ENCODE peak calls at places on chromosomes 11 and 22, in six cellular contexts. U is HepG2, Z is GM12878, W is upper lobe of left lung, I is K562, A is A549. R is an unnamed sample.

GRCh38 chr11:89503422-89503821 is 12.2 kb upstream of the NOX4 start:
- ATAC-seq in W (no peak), U (no peak), A (no peak), Z (no peak), I (no peak), R (no peak)

GRCh38 chr22:49475253-49475652 is 352.4 kb downstream of the BRD1 start:
- ATAC-seq in U (no peak), A (no peak), W (no peak), Z (no peak), I (no peak), R (no peak)

GRCh38 chr11:7671347-7671746 is 2.0 kb downstream of the CYB5R2 start:
- ATAC-seq in Z (no peak), W (no peak), U (peak), A (no peak), I (no peak), R (no peak)

GRCh38 chr11:69674267-69674885 is 777 bp downstream of the LTO1 start:
- ATAC-seq in A (no peak), Z (peak), W (no peak), U (peak), I (peak), R (no peak)

GRCh38 chr22:42993651-42994275 is 21.2 kb downstream of the PACSIN2 start:
- ATAC-seq in I (no peak), A (peak), U (peak), Z (no peak), W (peak), R (peak)

GRCh38 chr11:47714554-47715081 is 551 bp downstream of the AGBL2 start:
- ATAC-seq in I (peak), U (peak), A (peak), W (no peak), Z (peak), R (peak)

GRCh38 chr11:27640954-27641353 is 59.3 kb downstream of the BDNF start:
- ATAC-seq in Z (no peak), A (no peak), U (no peak), I (no peak), W (no peak), R (no peak)

GRCh38 chr22:39290724-39291161 is 28.7 kb downstream of the RPL3 start:
- ATAC-seq in Z (peak), A (peak), U (peak), I (peak), W (peak), R (peak)

GRCh38 chr11:43518407-43519165 is 159.9 kb downstream of the TTC17 start:
- ATAC-seq in W (no peak), A (no peak), U (no peak), Z (no peak), I (no peak), R (no peak)

GRCh38 chr22:35325209-35325608 is 25.5 kb downstream of the TOM1 start:
- ATAC-seq in Z (no peak), W (no peak), U (no peak), I (no peak), A (no peak), R (no peak)

GRCh38 chr11:100984668-100985067 is 144.9 kb downstream of the PGR start:
- ATAC-seq in Z (peak), U (no peak), W (no peak), I (no peak), A (no peak), R (no peak)

GRCh38 chr22:24583972-24584790 is 8.7 kb downstream of the LRRC75B start:
- ATAC-seq in A (no peak), I (no peak), Z (no peak), W (no peak), U (peak), R (peak)

GRCh38 chr11:18243783-18244362 is 4.6 kb downstream of the SAA2 start:
- ATAC-seq in A (no peak), W (no peak), I (peak), Z (peak), U (peak), R (no peak)

GRCh38 chr22:27718186-27719032 is 83.1 kb downstream of the MN1 start:
- ATAC-seq in Z (peak), W (peak), U (peak), A (peak), I (peak), R (peak)

GRCh38 chr11:3085052-3085451 is 27.8 kb upstream of the CARS1 start:
- ATAC-seq in A (no peak), I (no peak), Z (no peak), W (no peak), U (no peak), R (no peak)

GRCh38 chr22:23514317-23515038 is 65.6 kb downstream of the IGLL1 start:
- ATAC-seq in I (peak), A (peak), U (peak), W (no peak), Z (no peak), R (peak)

GRCh38 chr11:114061053-114062049 is 1.8 kb downstream of the ZBTB16 start:
- ATAC-seq in I (peak), Z (no peak), U (peak), W (no peak), A (peak), R (peak)

DNA sequence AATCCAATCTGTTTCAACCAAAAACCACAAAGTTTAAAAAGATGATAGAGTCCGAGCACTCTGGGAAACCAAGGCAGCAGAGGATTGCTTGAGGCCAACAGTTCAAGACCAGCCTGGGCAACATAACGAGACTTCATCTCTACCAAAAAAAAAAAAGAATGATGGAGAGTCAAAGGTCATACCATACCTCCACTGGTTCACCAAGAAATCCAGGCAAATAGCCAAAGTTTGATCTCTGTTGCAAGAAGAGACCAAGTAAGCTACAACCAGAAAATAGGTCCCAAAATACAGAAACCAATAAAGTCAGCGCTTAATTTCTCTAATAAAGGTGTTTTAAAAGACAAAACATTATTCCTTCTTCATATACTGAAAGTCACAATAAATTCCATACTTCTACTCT is 13.1 kb downstream of the FAM168A start:
- ATAC-seq in A (no peak), Z (no peak), U (no peak), W (no peak), I (no peak), R (no peak)
- TF ChIP-seq EP300 in A (no peak), Z (no peak), U (no peak), W (no peak), I (no peak), R (no peak)

GRCh38 chr22:40867109-40867508 is 5.2 kb upstream of the DNAJB7 start:
- ATAC-seq in Z (no peak), A (no peak), U (peak), W (no peak), I (no peak), R (no peak)
- TF ChIP-seq EP300 in Z (no peak), A (no peak), U (no peak), W (no peak), I (no peak), R (no peak)

DNA sequence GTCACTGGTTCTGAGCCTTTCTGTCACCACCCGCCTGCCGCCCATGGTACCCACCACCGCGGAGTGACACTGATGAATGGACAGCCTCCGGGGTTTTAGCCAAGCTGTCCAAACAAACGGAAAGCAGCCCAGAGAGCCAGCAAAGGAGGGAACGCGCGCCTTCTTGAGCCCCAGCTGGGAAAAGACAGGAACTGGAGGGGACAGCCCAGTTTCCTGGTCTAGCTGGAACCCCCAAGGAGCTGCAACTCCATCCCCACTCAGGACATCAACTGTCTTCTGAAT is 33.8 kb downstream of the SHISAL1 start:
- ATAC-seq in U (no peak), W (no peak), I (no peak), A (no peak), Z (no peak), R (no peak)
- TF ChIP-seq EP300 in U (no peak), W (no peak), I (no peak), A (no peak), Z (no peak), R (no peak)

GRCh38 chr11:12701815-12702214 is 27.6 kb downstream of the TEAD1 start:
- ATAC-seq in A (no peak), Z (no peak), U (peak), W (no peak), I (peak), R (no peak)
- TF ChIP-seq EP300 in A (no peak), Z (no peak), U (no peak), W (no peak), I (no peak), R (no peak)

GRCh38 chr11:65354265-65355012 is at the start of gene TIGD3:
- ATAC-seq in W (peak), A (peak), U (peak), I (peak), Z (peak), R (peak)

GRCh38 chr11:65355776-65356393 is 1.3 kb downstream of the TIGD3 start:
- ATAC-seq in W (no peak), I (no peak), U (no peak), A (no peak), Z (no peak), R (no peak)

GRCh38 chr11:65356394-65356972 is 1.9 kb downstream of the TIGD3 start:
- ATAC-seq in I (no peak), U (no peak), A (no peak), W (no peak), Z (no peak), R (no peak)

GRCh38 chr11:65353900-65354264 is 669 bp upstream of the TIGD3 start:
- ATAC-seq in A (no peak), Z (no peak), I (no peak), U (no peak), W (no peak), R (peak)

GRCh38 chr11:65355013-65355775 is 643 bp downstream of the TIGD3 start:
- ATAC-seq in A (peak), W (no peak), U (peak), I (peak), Z (peak), R (no peak)
- TF ChIP-seq EP300 in A (no peak), W (no peak), U (no peak), I (peak), Z (no peak), R (no peak)

DNA sequence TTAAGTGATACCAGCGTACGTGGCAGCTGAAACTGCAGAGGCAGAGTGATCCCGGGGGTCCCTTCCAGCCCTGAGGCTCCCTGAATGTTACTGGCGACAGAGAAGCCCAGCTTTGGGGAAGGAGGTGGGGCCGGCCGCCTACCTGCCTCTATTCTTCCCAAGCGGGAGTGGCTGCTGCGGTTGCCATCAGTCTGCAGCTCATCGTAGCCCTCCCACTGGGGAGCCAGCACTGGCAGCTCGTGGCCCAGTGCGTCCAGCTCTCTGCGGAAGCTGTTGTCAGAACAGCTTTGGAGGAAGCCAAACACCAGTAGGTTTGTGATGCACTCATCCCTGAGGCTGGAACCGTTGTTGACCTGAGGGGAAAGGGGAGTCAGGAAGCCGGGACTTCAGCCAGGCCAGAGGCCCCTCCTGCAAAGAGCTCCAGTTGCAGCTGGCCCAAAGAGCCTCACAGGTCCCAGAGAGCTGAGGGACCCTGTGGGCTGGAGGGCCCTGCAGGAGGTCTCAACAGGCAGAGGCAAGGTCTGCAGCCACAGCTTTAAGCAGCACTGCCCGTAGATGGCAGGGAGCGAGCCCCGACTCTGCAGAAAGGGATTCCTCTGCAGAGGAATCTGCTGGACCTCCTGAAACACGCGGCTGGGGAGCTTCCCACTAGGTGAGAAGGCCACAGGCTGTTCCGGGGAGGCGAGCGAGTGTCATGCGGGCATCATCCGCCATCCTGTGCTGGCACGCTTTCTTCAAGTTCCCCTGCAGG is 30.4 kb downstream of the BID start:
- ATAC-seq in W (no peak), A (no peak), U (no peak), I (no peak), Z (no peak), R (no peak)
- TF ChIP-seq EP300 in W (no peak), A (no peak), U (no peak), I (no peak), Z (no peak), R (no peak)

GRCh38 chr11:77473801-77474508 is at the start of gene PAK1:
- ATAC-seq in W (peak), I (peak), U (peak), A (peak), Z (peak), R (peak)
- TF ChIP-seq EP300 in W (no peak), I (peak), U (no peak), A (no peak), Z (peak), R (no peak)

GRCh38 chr11:1784761-1785650 is 21.3 kb upstream of the CTSD start:
- ATAC-seq in Z (no peak), U (peak), I (peak), A (no peak), W (no peak), R (no peak)

GRCh38 chr11:1781593-1781975 is 17.9 kb upstream of the CTSD start:
- ATAC-seq in W (no peak), A (no peak), Z (no peak), U (no peak), I (no peak), R (no peak)

GRCh38 chr11:1782026-1782696 is 18.4 kb upstream of the CTSD start:
- ATAC-seq in I (no peak), W (no peak), A (no peak), Z (no peak), U (no peak), R (no peak)

GRCh38 chr11:1783725-1784529 is 20.2 kb upstream of the CTSD start:
- ATAC-seq in I (no peak), U (peak), Z (no peak), W (no peak), A (no peak), R (no peak)

GRCh38 chr11:1782831-1783724 is 19.4 kb upstream of the CTSD start:
- ATAC-seq in I (peak), U (no peak), Z (peak), W (no peak), A (no peak), R (no peak)
- TF ChIP-seq EP300 in I (no peak), U (no peak), Z (no peak), W (no peak), A (no peak), R (no peak)